ENCODE peak calls at places on chromosome 4, in seven cellular contexts. M is NCI-H460, F is stomach, A is AG10803, C is HL-60, G is Ammon's horn, X is PC-3. Q is an unnamed sample.

GRCh38 chr4:184016742-184017668 is 111.9 kb downstream of the STOX2 start:
- DNase-seq in F (no peak), C (no peak), A (no peak), X (no peak), G (peak; percentile 25), M (no peak), Q (no peak)

GRCh38 chr4:153261922-153262321 is 57.7 kb downstream of the TRIM2 start:
- DNase-seq in C (no peak), X (no peak), M (no peak), A (peak; percentile 52), F (no peak), G (peak; percentile 39), Q (no peak)

GRCh38 chr4:53558061-53558801 is 33.1 kb downstream of the LNX1 start:
- DNase-seq in M (no peak), X (peak; percentile 90), G (peak; percentile 84), C (no peak), F (no peak), A (peak; percentile 87), Q (peak; percentile 95)

GRCh38 chr4:85370400-85371032 is 104.4 kb upstream of the ARHGAP24 start:
- DNase-seq in A (peak; percentile 36), F (peak; percentile 28), M (peak; percentile 25), C (peak; percentile 18), X (peak; percentile 49), G (peak; percentile 64), Q (peak; percentile 11)

GRCh38 chr4:168199262-168199957 is 107.1 kb downstream of the ANXA10 start:
- DNase-seq in C (no peak), F (no peak), A (no peak), X (no peak), M (no peak), G (no peak), Q (no peak)

GRCh38 chr4:167897116-167897515 is 195.2 kb upstream of the ANXA10 start:
- DNase-seq in G (no peak), C (no peak), A (peak; percentile 62), F (no peak), M (no peak), X (no peak), Q (no peak)

GRCh38 chr4:56049428-56050212 is 100.9 kb downstream of the CEP135 start:
- DNase-seq in M (peak; percentile 14), G (peak; percentile 24), F (no peak), A (no peak), C (no peak), X (peak; percentile 36), Q (peak; percentile 53)

GRCh38 chr4:25938251-25939186 is 24.5 kb downstream of the SMIM20 start:
- DNase-seq in M (no peak), G (no peak), C (peak; percentile 88), X (peak; percentile 5), F (no peak), A (peak; percentile 82), Q (no peak)

GRCh38 chr4:106277140-106277680 is 38.8 kb downstream of the TBCK start:
- DNase-seq in M (no peak), G (no peak), A (no peak), C (no peak), X (no peak), F (no peak), Q (no peak)

Q was measured in G401.